ENCODE peak calls at places on chromosomes 1 and 21, in ten cellular contexts. U is mesendoderm; J is stimulated activated naive CD4-positive, alpha-beta T cell; P is stimulated activated CD8-positive, alpha-beta memory T cell treated with anti-CD3 and anti-CD28 coated beads, Interleukin-4, amount 100 ng/mL, for 1 hour; A is tibial artery; O is fibroblast of villous mesenchyme; S is Right ventricle myocardium superior; T is lower lobe of right lung; X is stimulated activated CD4-positive, alpha-beta T cell treated with anti-CD3 and anti-CD28 coated beads, Interleukin-12 subunit alpha, Interleukin-12 subunit beta, amount 100 ng/mL, for 24 hours; C is MV-4-11. R is an unnamed sample.

GRCh38 chr1:7409278-7409677 is 361.8 kb upstream of the VAMP3 start:
- DNase-seq in A (no peak), U (no peak), P (no peak), O (no peak), C (no peak), J (no peak), S (no peak), X (no peak), T (no peak), R (peak; percentile 10)

GRCh38 chr1:1037366-1038327 is 17.7 kb downstream of the AGRN start:
- DNase-seq in J (no peak), T (no peak), A (no peak), U (no peak), O (no peak), X (no peak), S (no peak), C (no peak), P (no peak), R (no peak)

GRCh38 chr1:208683141-208683540 is 439.0 kb upstream of the PLXNA2 start:
- DNase-seq in P (no peak), X (no peak), T (no peak), U (no peak), A (no peak), O (no peak), S (no peak), J (no peak), C (no peak), R (no peak)

GRCh38 chr1:74824497-74825107 is 91.7 kb downstream of the TYW3 start:
- DNase-seq in T (no peak), A (no peak), U (no peak), X (no peak), C (no peak), S (no peak), P (no peak), O (no peak), J (no peak), R (no peak)

GRCh38 chr1:204366759-204367158 is 7.0 kb upstream of the PLEKHA6 start:
- DNase-seq in P (no peak), T (no peak), A (no peak), C (no peak), J (no peak), U (peak; percentile 50), S (no peak), O (no peak), X (no peak), R (no peak)

GRCh38 chr1:156499194-156499702 is 1.3 kb downstream of the MEF2D start:
- DNase-seq in A (no peak), S (no peak), T (no peak), X (no peak), U (peak; percentile 67), O (no peak), J (no peak), C (no peak), P (no peak), R (no peak)

GRCh38 chr1:173392895-173393654 is 84.1 kb upstream of the PRDX6 start:
- DNase-seq in X (no peak), S (no peak), T (no peak), P (no peak), U (peak; percentile 93), A (no peak), J (no peak), O (peak; percentile 93), C (no peak), R (peak; percentile 32)

GRCh38 chr1:1539310-1540014 is 962 bp downstream of the TMEM240 start:
- DNase-seq in T (no peak), S (peak; percentile 63), P (no peak), O (peak; percentile 47), A (no peak), J (no peak), X (no peak), C (no peak), U (peak; percentile 66), R (no peak)

GRCh38 chr21:42459065-42459430 is 37.0 kb downstream of the RSPH1 start:
- DNase-seq in J (no peak), T (no peak), U (peak; percentile 60), S (no peak), O (no peak), C (no peak), P (no peak), X (no peak), A (no peak), R (no peak)

GRCh38 chr1:116886532-116886931 is 23.2 kb upstream of the PTGFRN start:
- DNase-seq in A (no peak), T (no peak), X (no peak), O (no peak), U (peak; percentile 62), C (no peak), P (no peak), S (no peak), J (no peak), R (no peak)

GRCh38 chr1:56908619-56909340 is 54.2 kb downstream of the C8A start:
- DNase-seq in P (no peak), O (no peak), T (no peak), U (no peak), J (no peak), A (no peak), S (no peak), X (no peak), C (peak; percentile 67), R (no peak)

GRCh38 chr21:28963831-28964230 is 28.8 kb downstream of the LTN1 start:
- DNase-seq in J (no peak), X (no peak), P (no peak), U (no peak), T (no peak), O (no peak), C (no peak), S (no peak), A (no peak), R (no peak)

GRCh38 chr1:108962681-108963051 is 618 bp downstream of the CLCC1 start:
- DNase-seq in S (peak; percentile 50), O (no peak), T (peak; percentile 64), J (peak; percentile 10), A (peak; percentile 25), U (no peak), C (no peak), X (no peak), P (no peak), R (no peak)

GRCh38 chr1:248590055-248590454 is 7.4 kb downstream of the OR2T10 start:
- DNase-seq in P (no peak), X (no peak), C (no peak), J (no peak), T (no peak), A (no peak), O (no peak), U (no peak), S (no peak), R (no peak)

GRCh38 chr1:35718492-35719336 is at the start of gene C1orf216:
- DNase-seq in C (peak; percentile 55), O (peak; percentile 74), A (peak; percentile 50), S (peak; percentile 80), U (peak; percentile 80), P (peak; percentile 36), X (peak; percentile 67), T (peak; percentile 74), J (peak; percentile 28), R (peak; percentile 84)

GRCh38 chr1:222124602-222125001 is 382.7 kb upstream of the DUSP10 start:
- DNase-seq in U (peak; percentile 63), A (no peak), J (no peak), T (no peak), P (no peak), X (no peak), C (no peak), O (no peak), S (no peak), R (no peak)

GRCh38 chr1:59072017-59072947 is 224.6 kb upstream of the FGGY start:
- DNase-seq in T (no peak), P (no peak), U (peak; percentile 45), C (peak; percentile 34), X (no peak), A (no peak), J (no peak), O (no peak), S (no peak), R (no peak)

GRCh38 chr1:27525296-27526271 is 35.6 kb upstream of the WASF2 start:
- DNase-seq in X (peak; percentile 40), A (peak; percentile 72), O (peak; percentile 84), T (peak; percentile 81), U (peak; percentile 78), P (no peak), S (peak; percentile 90), J (peak; percentile 14), C (peak; percentile 93), R (peak; percentile 92)

GRCh38 chr1:5640845-5641244 is 351.4 kb downstream of the NPHP4 start:
- DNase-seq in X (no peak), O (no peak), S (no peak), C (no peak), J (no peak), P (no peak), T (no peak), U (peak; percentile 55), A (no peak), R (no peak)

GRCh38 chr1:923131-923990 is at the start of gene SAMD11:
- DNase-seq in P (peak; percentile 30), T (peak; percentile 83), J (peak; percentile 41), U (peak; percentile 86), A (peak; percentile 82), O (peak; percentile 88), C (peak; percentile 28), S (peak; percentile 91), X (no peak), R (peak; percentile 93)

GRCh38 chr1:8629241-8630091 is 188.0 kb downstream of the RERE start:
- DNase-seq in S (no peak), P (no peak), T (no peak), O (peak; percentile 97), J (no peak), X (no peak), A (peak; percentile 22), U (no peak), C (peak; percentile 68), R (no peak)

GRCh38 chr1:35449334-35450008 is 107.7 kb downstream of the KIAA0319L start:
- DNase-seq in U (no peak), C (no peak), J (no peak), P (no peak), S (no peak), O (peak; percentile 97), T (no peak), X (no peak), A (no peak), R (no peak)

GRCh38 chr1:32072622-32073386 is at the start of gene TMEM39B:
- DNase-seq in C (peak; percentile 91), U (peak; percentile 98), X (peak; percentile 87), P (peak; percentile 83), S (peak; percentile 99), T (peak; percentile 98), J (peak; percentile 92), A (peak; percentile 96), O (peak; percentile 96), R (peak; percentile 96)

GRCh38 chr1:223714849-223715709 is 2.7 kb downstream of the CAPN2 start:
- DNase-seq in X (no peak), J (no peak), A (peak; percentile 42), T (peak; percentile 53), U (peak; percentile 94), C (peak; percentile 97), S (no peak), O (peak; percentile 97), P (no peak), R (no peak)

GRCh38 chr1:244289976-244290375 is 161.7 kb downstream of the ADSS2 start:
- DNase-seq in O (no peak), X (no peak), P (no peak), U (no peak), A (no peak), C (no peak), T (no peak), S (no peak), J (no peak), R (no peak)

GRCh38 chr1:163196449-163196787 is 6.3 kb downstream of the RGS5 start:
- DNase-seq in U (peak; percentile 17), P (no peak), J (no peak), X (no peak), A (no peak), C (no peak), O (no peak), S (no peak), T (no peak), R (no peak)

GRCh38 chr1:182990413-182991144 is 32.6 kb upstream of the LAMC1 start:
- DNase-seq in X (no peak), S (no peak), T (no peak), J (no peak), O (peak; percentile 42), C (no peak), A (peak; percentile 26), P (no peak), U (no peak), R (no peak)

GRCh38 chr1:16204634-16205332 is 7.7 kb downstream of the ARHGEF19 start:
- DNase-seq in T (no peak), S (peak; percentile 62), X (no peak), A (no peak), J (no peak), O (peak; percentile 26), C (no peak), U (peak; percentile 65), P (no peak), R (no peak)

R was measured in heart left ventricle.